ENCODE peak calls at places on chromosomes 12 and 14, in eight cellular contexts. D is cardiac fibroblast, A is GM13976, K is AG10803, F is lung, H is fibroblast of pulmonary artery, B is type B pancreatic cell, S is progenitor cell of endocrine pancreas. R is an unnamed sample.

GRCh38 chr12:6650832-6651231 is 3.6 kb upstream of the ACRBP start:
- DNase-seq in A (no peak), H (no peak), S (no peak), D (no peak), K (no peak), B (no peak), F (no peak), R (no peak)

GRCh38 chr14:38389666-38390065 is 133.8 kb upstream of the CLEC14A start:
- DNase-seq in D (peak; percentile 45), B (no peak), K (peak; percentile 90), F (no peak), H (peak; percentile 58), A (no peak), S (no peak), R (no peak)

GRCh38 chr14:28308727-28309126 is 457.9 kb upstream of the FOXG1 start:
- DNase-seq in B (no peak), H (peak; percentile 95), S (no peak), K (no peak), A (no peak), F (no peak), D (peak; percentile 77), R (no peak)

GRCh38 chr12:104682790-104683279 is 226.1 kb downstream of the CHST11 start:
- DNase-seq in B (no peak), D (no peak), S (no peak), H (no peak), A (peak; percentile 73), K (no peak), F (peak; percentile 70), R (no peak)

GRCh38 chr14:21061347-21061668 is 3.7 kb downstream of the RNASE8 start:
- DNase-seq in H (no peak), S (no peak), F (no peak), K (no peak), A (no peak), B (no peak), D (no peak), R (no peak)

GRCh38 chr12:71447691-71448660 is 8.4 kb downstream of the LGR5 start:
- DNase-seq in B (no peak), A (no peak), K (peak; percentile 16), H (no peak), F (no peak), D (no peak), S (no peak), R (no peak)

GRCh38 chr14:93537962-93538361 is 107.2 kb downstream of the UNC79 start:
- DNase-seq in S (no peak), A (no peak), D (no peak), H (no peak), B (no peak), K (no peak), F (no peak), R (no peak)

GRCh38 chr12:33828326-33828725 is 194.0 kb upstream of the ALG10 start:
- DNase-seq in K (no peak), A (no peak), H (no peak), D (no peak), S (no peak), F (no peak), B (no peak), R (no peak)

GRCh38 chr12:92745874-92746553 is 43.2 kb downstream of the PLEKHG7 start:
- DNase-seq in D (peak; percentile 97), F (peak; percentile 66), S (no peak), B (no peak), A (no peak), K (peak; percentile 90), H (peak; percentile 96), R (no peak)

DNA sequence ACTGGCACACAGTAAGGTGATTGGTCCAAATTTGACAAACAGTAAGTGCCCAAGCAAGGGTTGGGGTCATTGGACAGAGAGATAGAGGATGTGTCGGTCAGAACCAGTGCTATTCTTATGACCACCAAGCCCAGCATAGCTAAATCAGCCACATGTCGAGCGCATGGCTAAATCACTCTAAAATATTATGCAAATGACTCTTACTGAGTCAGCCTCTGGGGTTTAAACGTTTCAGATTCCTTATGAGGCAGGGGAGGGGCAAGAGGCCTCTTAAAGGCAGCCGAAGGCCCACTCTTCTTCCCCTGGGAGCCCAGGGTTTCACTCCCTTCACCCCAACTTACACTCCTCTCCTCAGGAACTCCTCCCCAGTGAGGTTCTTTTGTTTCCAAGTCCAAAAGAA is 603 bp upstream of the ENDOU start:
- DNase-seq in H (peak; percentile 66), A (no peak), K (peak; percentile 84), D (peak; percentile 72), S (no peak), B (no peak), F (no peak), R (no peak)
- TF ChIP-seq CTCF in H (no peak), A (no peak), K (no peak), D (no peak), S (no peak), B (no peak), F (no peak), R (no peak)

GRCh38 chr12:44774815-44775411 is 101.2 kb downstream of the NELL2 start:
- DNase-seq in A (peak; percentile 36), B (no peak), S (peak; percentile 39), D (peak; percentile 7), F (no peak), K (peak; percentile 2), H (peak; percentile 35), R (peak; percentile 73)
- TF ChIP-seq CTCF in A (peak; percentile 78), B (peak; percentile 87), S (peak; percentile 83), D (peak; percentile 61), F (no peak), K (peak; percentile 60), H (peak; percentile 76), R (peak; percentile 90)

DNA sequence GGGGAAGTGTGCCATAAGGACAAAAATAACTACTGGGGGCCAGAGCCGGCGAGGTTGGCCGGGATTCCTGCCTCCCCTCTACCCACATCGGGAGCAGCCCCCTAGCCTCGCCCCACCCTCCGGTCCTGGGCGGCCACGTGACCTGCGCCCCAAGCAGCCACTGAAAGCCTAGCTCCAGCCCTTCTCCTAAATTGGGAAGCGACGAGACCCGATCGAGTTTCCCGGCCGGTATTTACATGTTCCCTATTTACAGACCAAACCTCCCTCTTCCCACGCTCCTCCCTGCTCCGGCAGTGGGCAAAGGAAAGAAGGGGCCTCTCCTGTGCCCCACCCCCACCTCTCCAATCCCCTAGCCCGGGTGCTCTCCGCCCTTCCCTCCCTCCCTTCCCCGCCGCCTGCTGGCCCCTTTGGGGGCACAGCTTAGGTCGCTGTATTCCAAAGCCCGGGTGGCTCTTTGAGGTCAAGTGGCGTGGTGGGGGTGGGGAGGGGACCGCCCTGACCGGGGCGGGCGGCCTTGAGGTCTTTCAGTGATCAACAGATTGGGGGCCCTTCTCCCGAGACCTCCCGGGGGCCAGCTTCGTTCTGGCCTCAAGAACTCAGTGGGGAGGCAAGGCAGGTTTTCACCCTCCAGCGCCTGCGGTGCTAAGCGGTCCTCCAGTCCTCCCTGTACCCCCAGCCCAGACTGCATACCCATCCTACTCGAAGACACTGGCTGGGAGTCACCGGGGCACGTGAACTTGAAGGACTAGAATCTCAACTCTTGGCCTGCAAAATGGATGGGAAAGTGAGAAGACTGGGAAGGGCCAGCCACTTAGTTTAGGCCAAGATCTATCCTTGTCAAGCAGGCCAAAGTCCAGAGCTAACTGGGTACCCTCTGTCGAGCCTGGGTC is 6.3 kb upstream of the CTDSP2 start:
- DNase-seq in S (peak; percentile 42), F (peak; percentile 52), A (no peak), B (peak; percentile 76), K (no peak), D (peak; percentile 37), H (no peak), R (peak; percentile 47)
- TF ChIP-seq CTCF in S (peak; percentile 49), F (no peak), A (no peak), B (peak; percentile 65), K (no peak), D (peak; percentile 7), H (no peak), R (peak; percentile 36)

GRCh38 chr14:69654109-69654508 is 42.7 kb downstream of the SUSD6 start:
- DNase-seq in D (no peak), S (no peak), A (no peak), K (no peak), B (no peak), F (no peak), H (no peak), R (no peak)

GRCh38 chr14:69648480-69649414 is 37.4 kb downstream of the SUSD6 start:
- DNase-seq in B (no peak), F (no peak), K (peak; percentile 60), D (peak; percentile 63), A (no peak), H (peak; percentile 77), S (no peak), R (no peak)

GRCh38 chr14:69651653-69652052 is 40.3 kb downstream of the SUSD6 start:
- DNase-seq in B (no peak), A (no peak), D (no peak), S (no peak), K (no peak), H (no peak), F (no peak), R (no peak)

GRCh38 chr14:69650948-69651369 is 39.6 kb downstream of the SUSD6 start:
- DNase-seq in F (no peak), H (peak; percentile 60), D (peak; percentile 51), B (no peak), S (no peak), K (peak; percentile 32), A (no peak), R (no peak)

GRCh38 chr14:69652942-69653680 is 41.7 kb downstream of the SUSD6 start:
- DNase-seq in A (no peak), F (no peak), D (no peak), H (no peak), B (no peak), K (no peak), S (no peak), R (no peak)
- TF ChIP-seq CTCF in A (no peak), F (no peak), D (no peak), H (no peak), B (no peak), K (no peak), S (no peak), R (no peak)

GRCh38 chr14:81068384-81068783 is 113.0 kb downstream of the TSHR start:
- DNase-seq in S (no peak), D (no peak), A (no peak), H (no peak), K (no peak), F (no peak), B (no peak), R (no peak)

GRCh38 chr14:81062380-81062779 is 107.0 kb downstream of the TSHR start:
- DNase-seq in K (no peak), D (no peak), B (no peak), H (no peak), A (no peak), S (no peak), F (no peak), R (no peak)

GRCh38 chr14:81066672-81067071 is 111.3 kb downstream of the TSHR start:
- DNase-seq in H (no peak), S (no peak), K (peak; percentile 5), D (no peak), B (no peak), A (no peak), F (no peak), R (no peak)

GRCh38 chr14:81067156-81067555 is 111.7 kb downstream of the TSHR start:
- DNase-seq in A (no peak), K (no peak), F (no peak), D (no peak), H (no peak), B (no peak), S (no peak), R (no peak)

DNA sequence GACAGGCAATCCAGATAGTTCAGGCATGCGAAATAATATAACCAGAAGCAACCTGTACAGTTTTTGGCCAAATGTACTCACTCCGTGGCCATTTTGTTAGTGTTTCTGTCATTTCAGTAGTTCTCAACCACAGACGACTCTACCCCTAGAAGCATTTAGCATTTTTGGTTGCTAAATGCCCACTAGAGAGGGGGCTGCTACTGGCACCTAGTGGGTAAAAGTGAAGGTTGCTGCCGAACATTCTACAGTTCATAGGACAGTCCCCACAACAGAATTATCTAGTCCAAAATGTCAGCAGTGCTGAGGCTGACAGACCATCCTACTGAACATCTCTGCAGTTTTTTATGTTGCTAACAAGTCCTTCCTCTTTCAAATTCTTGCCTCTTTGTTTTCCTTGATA is 107.4 kb downstream of the TSHR start:
- DNase-seq in F (no peak), H (peak; percentile 0), B (no peak), D (peak; percentile 0), S (no peak), A (no peak), K (no peak), R (peak; percentile 23)
- TF ChIP-seq CTCF in F (no peak), H (peak; percentile 19), B (peak; percentile 62), D (no peak), S (peak; percentile 42), A (no peak), K (peak; percentile 16), R (no peak)

R was measured in endothelial cell.